ENCODE peak calls at places on chromosomes 11 and 22, in nine cellular contexts. L is lung microvascular endothelial cell; Q is fibroblast of lung; I is lower leg skin; O is NCI-H510A; H is activated CD4-positive, alpha-beta T cell treated with anti-CD3 and anti-CD28 coated beads, Interleukin-2, amount 10 ng/mL, durations not matched to agents 7 days and 5 days; E is A172; K is adipocyte; J is Caki2. M is an unnamed sample.

GRCh38 chr11:17687946-17688670 is 31.3 kb upstream of the MYOD1 start:
- DNase-seq in L (no peak), Q (no peak), I (no peak), O (no peak), H (no peak), E (no peak), K (no peak), J (no peak), M (no peak)

GRCh38 chr11:72750556-72751292 is 1.5 kb downstream of the ARAP1 start:
- DNase-seq in L (no peak), Q (no peak), I (no peak), O (no peak), H (no peak), E (no peak), K (no peak), J (no peak), M (no peak)

GRCh38 chr11:120612363-120613263 is 101.1 kb downstream of the GRIK4 start:
- DNase-seq in L (peak; percentile 3), Q (peak; percentile 45), I (no peak), O (no peak), H (no peak), E (no peak), K (no peak), J (peak; percentile 18), M (no peak)

GRCh38 chr11:64207247-64208085 is 945 bp downstream of the FERMT3 start:
- DNase-seq in L (peak; percentile 84), Q (peak; percentile 81), I (peak; percentile 92), O (no peak), H (peak; percentile 84), E (peak; percentile 94), K (no peak), J (no peak), M (no peak)

GRCh38 chr11:43810929-43811596 is 69.6 kb upstream of the ALKBH3 start:
- DNase-seq in L (peak; percentile 7), Q (no peak), I (no peak), O (no peak), H (no peak), E (no peak), K (peak; percentile 25), J (no peak), M (no peak)

GRCh38 chr22:46915978-46916730 is 153.7 kb downstream of the TBC1D22A start:
- DNase-seq in L (no peak), Q (no peak), I (peak; percentile 39), O (no peak), H (no peak), E (no peak), K (no peak), J (no peak), M (no peak)

GRCh38 chr11:92738281-92738680 is 231.2 kb upstream of the MTNR1B start:
- DNase-seq in L (no peak), Q (no peak), I (no peak), O (no peak), H (no peak), E (no peak), K (no peak), J (no peak), M (no peak)

GRCh38 chr11:73379189-73379880 is 3.1 kb downstream of the RELT start:
- DNase-seq in L (no peak), Q (no peak), I (no peak), O (no peak), H (no peak), E (no peak), K (no peak), J (no peak), M (no peak)

GRCh38 chr22:23142546-23143105 is 836 bp upstream of the RSPH14 start:
- DNase-seq in L (no peak), Q (no peak), I (no peak), O (no peak), H (no peak), E (no peak), K (no peak), J (no peak), M (no peak)

GRCh38 chr11:106880121-106880520 is 138.2 kb downstream of the GUCY1A2 start:
- DNase-seq in L (no peak), Q (no peak), I (no peak), O (no peak), H (no peak), E (no peak), K (no peak), J (no peak), M (no peak)

GRCh38 chr11:76782526-76783293 is 446 bp upstream of the TSKU start:
- DNase-seq in L (peak; percentile 87), Q (peak; percentile 98), I (peak; percentile 96), O (peak; percentile 90), H (peak; percentile 65), E (peak; percentile 86), K (peak; percentile 98), J (peak; percentile 86), M (peak; percentile 79)

GRCh38 chr11:63375434-63375833 is 5.8 kb downstream of the SLC22A9 start:
- DNase-seq in L (no peak), Q (no peak), I (no peak), O (no peak), H (no peak), E (no peak), K (no peak), J (no peak), M (no peak)

GRCh38 chr11:130101661-130102060 is 32.0 kb downstream of the APLP2 start:
- DNase-seq in L (peak; percentile 47), Q (no peak), I (no peak), O (no peak), H (no peak), E (no peak), K (no peak), J (no peak), M (no peak)